ENCODE peak calls at places on chromosomes 2 and 18, in six cellular contexts. T is A549, E is stomach, X is keratinocyte, A is body of pancreas, R is AG04450. P is an unnamed sample. For H3K9me3, the result is how much of the 10 kb centered on the place peaks cover.

GRCh38 chr2:149329470-149330126 is 789 bp upstream of the LYPD6 start:
- DNase-seq in T (peak), R (no peak), E (peak), X (peak), A (peak), P (peak)

GRCh38 chr2:107242811-107243210 is 356.8 kb upstream of the ST6GAL2 start:
- DNase-seq in R (no peak), E (no peak), X (no peak), A (no peak), T (no peak), P (no peak)

GRCh38 chr2:187232749-187233148 is 215.3 kb downstream of the CALCRL start:
- DNase-seq in R (no peak), A (no peak), T (no peak), E (no peak), X (no peak), P (no peak)

GRCh38 chr2:195575879-195576391 is 81.1 kb upstream of the SLC39A10 start:
- DNase-seq in A (no peak), X (no peak), R (no peak), E (no peak), T (peak), P (peak)

GRCh38 chr2:160140471-160140870 is 59.6 kb downstream of the ITGB6 start:
- DNase-seq in A (no peak), R (no peak), E (no peak), T (no peak), X (no peak), P (no peak)

GRCh38 chr2:101113441-101114267 is 37.5 kb downstream of the TBC1D8 start:
- DNase-seq in R (no peak), X (peak), T (peak), E (peak), A (peak), P (peak)

GRCh38 chr18:39415471-39415870 is 1849.9 kb upstream of the CELF4 start:
- DNase-seq in E (no peak), R (no peak), A (no peak), X (no peak), T (no peak), P (no peak)

GRCh38 chr2:226079677-226080076 is 680.2 kb downstream of the NYAP2 start:
- DNase-seq in T (no peak), X (peak), R (peak), A (no peak), E (no peak), P (no peak)

GRCh38 chr18:45652303-45652702 is 37.0 kb downstream of the SLC14A2 start:
- DNase-seq in A (no peak), T (no peak), X (no peak), R (no peak), E (no peak), P (no peak)

GRCh38 chr2:77579076-77579769 is 57.0 kb upstream of the LRRTM4 start:
- DNase-seq in R (no peak), T (no peak), E (no peak), X (no peak), A (no peak), P (no peak)

GRCh38 chr18:48809365-48809764 is 141.4 kb downstream of the SMAD7 start:
- DNase-seq in R (no peak), X (no peak), A (no peak), E (no peak), T (no peak), P (no peak)

GRCh38 chr2:69830045-69830905 is 815 bp downstream of the GMCL1 start:
- DNase-seq in E (peak), X (no peak), R (no peak), T (peak), A (peak), P (peak)

GRCh38 chr2:1743396-1744150 is 742 bp downstream of the PXDN start:
- DNase-seq in A (no peak), T (no peak), E (no peak), X (no peak), R (no peak), P (no peak)

GRCh38 chr18:55398858-55399257 is 189.1 kb downstream of the TCF4 start:
- DNase-seq in T (no peak), X (no peak), R (no peak), E (no peak), A (no peak), P (no peak)

GRCh38 chr2:40343904-40344303 is 108.0 kb downstream of the SLC8A1 start:
- DNase-seq in X (no peak), A (no peak), E (no peak), T (no peak), R (no peak), P (no peak)

GRCh38 chr2:64273524-64274398 is 129.5 kb upstream of the PELI1 start:
- DNase-seq in A (peak), R (peak), E (peak), T (no peak), X (peak), P (peak)

GRCh38 chr2:124810132-124810531 is 785.0 kb downstream of the CNTNAP5 start:
- DNase-seq in A (no peak), E (no peak), T (no peak), R (no peak), X (no peak), P (peak)

GRCh38 chr2:83067947-83068346 is 1391.1 kb downstream of the SUCLG1 start:
- DNase-seq in T (no peak), X (no peak), A (no peak), R (no peak), E (no peak), P (no peak)
- H3K9me3 ChIP-seq in T (under half), X (under half), A (under half), R (under half), E (under half), P (under half)

GRCh38 chr2:27448381-27448780 is 6.2 kb downstream of the KRTCAP3 start:
- DNase-seq in E (no peak), A (no peak), X (no peak), R (no peak), T (no peak), P (no peak)

GRCh38 chr2:27451095-27451494 is 8.9 kb downstream of the KRTCAP3 start:
- DNase-seq in A (no peak), X (no peak), T (no peak), R (no peak), E (no peak), P (no peak)

GRCh38 chr2:27453968-27454367 is 11.8 kb downstream of the KRTCAP3 start:
- DNase-seq in R (no peak), X (no peak), T (no peak), A (no peak), E (no peak), P (no peak)
- TF ChIP-seq CTCF in R (no peak), X (peak), T (no peak), A (no peak), E (no peak), P (no peak)

DNA sequence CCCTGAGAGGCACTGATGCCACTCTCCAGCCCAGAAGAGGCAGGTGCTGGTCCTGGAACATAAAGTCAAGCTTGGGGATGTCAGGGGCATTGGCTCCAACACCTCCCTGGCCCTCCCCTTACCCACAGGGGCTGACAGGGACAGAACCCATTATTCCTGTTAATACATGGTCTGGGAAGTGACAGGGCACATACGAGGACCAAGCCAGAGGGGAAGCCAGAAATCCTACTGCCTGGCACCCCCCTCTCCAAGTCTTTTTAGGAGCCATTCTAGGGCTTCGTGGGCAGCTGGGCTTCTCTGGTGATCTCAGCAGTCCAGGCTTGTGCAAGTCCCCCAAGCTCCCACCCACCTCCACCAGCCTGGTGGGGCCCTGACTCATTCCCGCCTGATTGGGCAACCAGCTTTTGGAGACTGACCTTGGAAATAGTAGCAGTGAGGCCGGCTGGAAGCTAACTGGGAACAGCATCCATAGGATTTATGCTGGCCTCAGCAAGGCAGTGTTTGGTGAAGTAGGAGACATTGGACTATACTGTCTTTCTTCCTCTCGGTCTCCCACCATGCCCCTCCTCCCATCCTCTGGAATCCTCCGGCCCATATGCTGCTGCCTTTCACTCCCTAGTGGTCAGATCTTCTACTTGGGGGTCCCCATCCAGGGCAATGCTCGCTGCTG is 86.4 kb upstream of the HK2 start:
- DNase-seq in R (peak), A (no peak), E (no peak), X (no peak), T (no peak), P (no peak)
- H3K27ac ChIP-seq in R (peak), A (no peak), E (no peak), X (peak), T (no peak), P (no peak)

DNA sequence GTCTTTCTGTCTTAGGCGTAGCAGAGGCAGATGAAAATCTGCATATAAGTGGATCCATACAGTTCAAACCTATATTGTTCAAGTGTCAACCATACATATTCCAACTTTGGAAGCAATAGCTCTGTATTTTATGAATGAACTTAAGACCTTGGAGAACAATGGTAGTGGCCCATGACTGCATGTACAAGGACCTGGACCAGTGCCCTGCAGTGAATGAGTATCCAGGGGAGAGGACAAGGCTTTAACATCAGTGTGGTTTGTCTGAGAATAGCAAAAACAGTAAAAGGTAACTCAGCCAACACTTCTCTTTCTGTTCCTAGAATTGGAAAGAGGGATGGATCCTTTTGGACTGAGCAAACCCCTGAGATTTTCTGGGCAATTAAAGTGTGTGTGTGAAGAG is 230.8 kb upstream of the LINC00305 start:
- DNase-seq in T (no peak), X (no peak), A (no peak), E (no peak), R (no peak), P (no peak)
- H3K9me3 ChIP-seq in T (under half), X (under half), A (under half), E (under half), R (under half), P (under half)